ENCODE peak calls at places on chromosomes 3 and 15, in six cellular contexts. K, F, Z, R, E and M are unnamed samples.
A peak's percentile ranks its signal among the peaks of the same experiment; 100 is the strongest.

GRCh38 chr3:19934098-19934566 is at the start of gene EFHB:
- DNase-seq in R (no peak), Z (no peak), F (no peak), E (no peak), K (no peak), M (no peak)

GRCh38 chr3:42183991-42184621 is 81.9 kb downstream of the CCK start:
- DNase-seq in R (no peak), K (no peak), F (no peak), E (no peak), Z (peak; percentile 63), M (no peak)

GRCh38 chr15:45181491-45182285 is 6.1 kb downstream of the SHF start:
- DNase-seq in F (no peak), Z (no peak), E (no peak), R (no peak), K (no peak), M (no peak)

GRCh38 chr3:53144446-53144845 is 14.2 kb upstream of the RFT1 start:
- DNase-seq in K (no peak), Z (no peak), R (no peak), F (no peak), E (no peak), M (no peak)

GRCh38 chr3:115348951-115349745 is 202.1 kb upstream of the ZBTB20 start:
- DNase-seq in R (no peak), F (no peak), K (no peak), Z (no peak), E (no peak), M (no peak)

GRCh38 chr15:67777071-67777470 is 48.2 kb upstream of the SKOR1 start:
- DNase-seq in R (no peak), Z (no peak), F (no peak), E (no peak), K (no peak), M (no peak)

GRCh38 chr3:47613723-47614122 is 35.1 kb upstream of the CSPG5 start:
- DNase-seq in F (no peak), R (no peak), E (no peak), K (no peak), Z (no peak), M (peak; percentile 18)

GRCh38 chr3:101279765-101280385 is 40.5 kb downstream of the IMPG2 start:
- DNase-seq in R (no peak), F (no peak), Z (no peak), E (no peak), K (no peak), M (no peak)

GRCh38 chr3:197854596-197855343 is 63.7 kb downstream of the LRCH3 start:
- DNase-seq in R (no peak), F (no peak), E (peak; percentile 51), K (no peak), Z (peak; percentile 56), M (no peak)

GRCh38 chr3:19250959-19251610 is 102.8 kb downstream of the KCNH8 start:
- DNase-seq in F (no peak), Z (no peak), E (no peak), R (no peak), K (no peak), M (no peak)

GRCh38 chr3:79012946-79013362 is 754.8 kb downstream of the ROBO1 start:
- DNase-seq in Z (no peak), E (no peak), R (no peak), F (no peak), K (no peak), M (no peak)

GRCh38 chr3:42758126-42758525 is 14.9 kb downstream of the CCDC13 start:
- DNase-seq in E (no peak), F (no peak), K (no peak), Z (no peak), R (no peak), M (no peak)

GRCh38 chr3:56935821-56936220 is 124.6 kb upstream of the SPATA12 start:
- DNase-seq in R (no peak), Z (no peak), F (no peak), E (no peak), K (no peak), M (no peak)

GRCh38 chr15:37893309-37893708 is 41.1 kb upstream of the TMCO5A start:
- DNase-seq in E (no peak), K (no peak), R (no peak), F (no peak), Z (no peak), M (no peak)

GRCh38 chr15:99447497-99448371 is 118.0 kb upstream of the MEF2A start:
- DNase-seq in R (no peak), Z (no peak), K (peak; percentile 16), F (no peak), E (no peak), M (no peak)

GRCh38 chr15:59616390-59616789 is 4.8 kb downstream of the GCNT3 start:
- DNase-seq in F (no peak), K (no peak), Z (no peak), R (no peak), E (no peak), M (no peak)

GRCh38 chr3:52311567-52312119 is 4.5 kb upstream of the DNAH1 start:
- DNase-seq in K (no peak), Z (no peak), R (no peak), E (no peak), F (no peak), M (no peak)

GRCh38 chr3:49151610-49152009 is 14.5 kb downstream of the CCDC71 start:
- DNase-seq in K (no peak), Z (no peak), E (no peak), R (no peak), F (no peak), M (no peak)

GRCh38 chr3:192011137-192011536 is 550.2 kb downstream of the PYDC2 start:
- DNase-seq in Z (no peak), R (no peak), F (no peak), K (no peak), E (no peak), M (no peak)